ENCODE peak calls at places on chromosomes 3 and 15, in four cellular contexts. One of them, this sample, is unnamed.

GRCh38 chr3:50464578-50464977 is 38.9 kb downstream of the CACNA2D2 start:
- DNase-seq in activated CD4-positive, alpha-beta T cell treated with anti-CD3 and anti-CD28 coated beads, Interleukin-2, amount 10 ng/mL, durations not matched to agents 7 days and 5 days: no peak
- DNase-seq in AML-193: no peak
- DNase-seq in left ventricle myocardium inferior: no peak
- DNase-seq in this sample: no peak

GRCh38 chr3:65953881-65954733 is 84.6 kb downstream of the MAGI1 start:
- DNase-seq in activated CD4-positive, alpha-beta T cell treated with anti-CD3 and anti-CD28 coated beads, Interleukin-2, amount 10 ng/mL, durations not matched to agents 7 days and 5 days: no peak
- DNase-seq in AML-193: no peak
- DNase-seq in left ventricle myocardium inferior: peak
- DNase-seq in this sample: no peak

GRCh38 chr15:64105113-64105704 is 9.4 kb downstream of the SNX1 start:
- DNase-seq in activated CD4-positive, alpha-beta T cell treated with anti-CD3 and anti-CD28 coated beads, Interleukin-2, amount 10 ng/mL, durations not matched to agents 7 days and 5 days: no peak
- DNase-seq in AML-193: peak
- DNase-seq in left ventricle myocardium inferior: no peak
- DNase-seq in this sample: no peak

GRCh38 chr15:71152542-71152941 is 37.3 kb downstream of the THSD4 start:
- DNase-seq in activated CD4-positive, alpha-beta T cell treated with anti-CD3 and anti-CD28 coated beads, Interleukin-2, amount 10 ng/mL, durations not matched to agents 7 days and 5 days: no peak
- DNase-seq in AML-193: no peak
- DNase-seq in left ventricle myocardium inferior: no peak
- DNase-seq in this sample: no peak

GRCh38 chr3:58868101-58868779 is 181.6 kb downstream of the CFAP20DC start:
- DNase-seq in activated CD4-positive, alpha-beta T cell treated with anti-CD3 and anti-CD28 coated beads, Interleukin-2, amount 10 ng/mL, durations not matched to agents 7 days and 5 days: no peak
- DNase-seq in AML-193: peak
- DNase-seq in left ventricle myocardium inferior: no peak
- DNase-seq in this sample: no peak

GRCh38 chr3:78571486-78571885 is 1196.3 kb downstream of the ROBO1 start:
- DNase-seq in activated CD4-positive, alpha-beta T cell treated with anti-CD3 and anti-CD28 coated beads, Interleukin-2, amount 10 ng/mL, durations not matched to agents 7 days and 5 days: no peak
- DNase-seq in AML-193: no peak
- DNase-seq in left ventricle myocardium inferior: no peak
- DNase-seq in this sample: no peak

GRCh38 chr3:157794771-157795170 is 291.6 kb upstream of the VEPH1 start:
- DNase-seq in activated CD4-positive, alpha-beta T cell treated with anti-CD3 and anti-CD28 coated beads, Interleukin-2, amount 10 ng/mL, durations not matched to agents 7 days and 5 days: no peak
- DNase-seq in AML-193: no peak
- DNase-seq in left ventricle myocardium inferior: no peak
- DNase-seq in this sample: no peak

GRCh38 chr3:64361962-64362735 is 136.9 kb upstream of the PRICKLE2 start:
- DNase-seq in activated CD4-positive, alpha-beta T cell treated with anti-CD3 and anti-CD28 coated beads, Interleukin-2, amount 10 ng/mL, durations not matched to agents 7 days and 5 days: no peak
- DNase-seq in AML-193: no peak
- DNase-seq in left ventricle myocardium inferior: no peak
- DNase-seq in this sample: no peak

GRCh38 chr3:102087236-102087635 is 237.9 kb downstream of the NFKBIZ start:
- DNase-seq in activated CD4-positive, alpha-beta T cell treated with anti-CD3 and anti-CD28 coated beads, Interleukin-2, amount 10 ng/mL, durations not matched to agents 7 days and 5 days: no peak
- DNase-seq in AML-193: no peak
- DNase-seq in left ventricle myocardium inferior: no peak
- DNase-seq in this sample: no peak

GRCh38 chr15:71080705-71081104 is 34.6 kb upstream of the THSD4 start:
- DNase-seq in activated CD4-positive, alpha-beta T cell treated with anti-CD3 and anti-CD28 coated beads, Interleukin-2, amount 10 ng/mL, durations not matched to agents 7 days and 5 days: no peak
- DNase-seq in AML-193: no peak
- DNase-seq in left ventricle myocardium inferior: no peak
- DNase-seq in this sample: no peak

GRCh38 chr3:51975857-51976549 is 1.1 kb downstream of the ABHD14A start:
- DNase-seq in activated CD4-positive, alpha-beta T cell treated with anti-CD3 and anti-CD28 coated beads, Interleukin-2, amount 10 ng/mL, durations not matched to agents 7 days and 5 days: peak
- DNase-seq in AML-193: no peak
- DNase-seq in left ventricle myocardium inferior: peak
- DNase-seq in this sample: no peak

GRCh38 chr15:92011611-92012367 is 158.3 kb downstream of the SLCO3A1 start:
- DNase-seq in activated CD4-positive, alpha-beta T cell treated with anti-CD3 and anti-CD28 coated beads, Interleukin-2, amount 10 ng/mL, durations not matched to agents 7 days and 5 days: peak
- DNase-seq in AML-193: no peak
- DNase-seq in left ventricle myocardium inferior: no peak
- DNase-seq in this sample: no peak

GRCh38 chr15:41048397-41048796 is 67.7 kb downstream of the INO80 start:
- DNase-seq in activated CD4-positive, alpha-beta T cell treated with anti-CD3 and anti-CD28 coated beads, Interleukin-2, amount 10 ng/mL, durations not matched to agents 7 days and 5 days: no peak
- DNase-seq in AML-193: no peak
- DNase-seq in left ventricle myocardium inferior: no peak
- DNase-seq in this sample: no peak

GRCh38 chr3:68088216-68088615 is 433.8 kb upstream of the SUCLG2 start:
- DNase-seq in activated CD4-positive, alpha-beta T cell treated with anti-CD3 and anti-CD28 coated beads, Interleukin-2, amount 10 ng/mL, durations not matched to agents 7 days and 5 days: peak
- DNase-seq in AML-193: no peak
- DNase-seq in left ventricle myocardium inferior: no peak
- DNase-seq in this sample: no peak

GRCh38 chr3:52110502-52110901 is 43.7 kb downstream of the POC1A start:
- DNase-seq in activated CD4-positive, alpha-beta T cell treated with anti-CD3 and anti-CD28 coated beads, Interleukin-2, amount 10 ng/mL, durations not matched to agents 7 days and 5 days: no peak
- DNase-seq in AML-193: no peak
- DNase-seq in left ventricle myocardium inferior: no peak
- DNase-seq in this sample: no peak

GRCh38 chr15:97210277-97210676 is 750.2 kb upstream of the ARRDC4 start:
- DNase-seq in activated CD4-positive, alpha-beta T cell treated with anti-CD3 and anti-CD28 coated beads, Interleukin-2, amount 10 ng/mL, durations not matched to agents 7 days and 5 days: no peak
- DNase-seq in AML-193: no peak
- DNase-seq in left ventricle myocardium inferior: no peak
- DNase-seq in this sample: no peak

GRCh38 chr3:8491750-8492149 is 9.9 kb upstream of the LMCD1 start:
- DNase-seq in activated CD4-positive, alpha-beta T cell treated with anti-CD3 and anti-CD28 coated beads, Interleukin-2, amount 10 ng/mL, durations not matched to agents 7 days and 5 days: no peak
- DNase-seq in AML-193: no peak
- DNase-seq in left ventricle myocardium inferior: peak
- DNase-seq in this sample: no peak

GRCh38 chr3:1587426-1587825 is 494.6 kb downstream of the CNTN6 start:
- DNase-seq in activated CD4-positive, alpha-beta T cell treated with anti-CD3 and anti-CD28 coated beads, Interleukin-2, amount 10 ng/mL, durations not matched to agents 7 days and 5 days: no peak
- DNase-seq in AML-193: no peak
- DNase-seq in left ventricle myocardium inferior: no peak
- DNase-seq in this sample: no peak

GRCh38 chr3:170726976-170727661 is 141.2 kb upstream of the SLC7A14 start:
- DNase-seq in activated CD4-positive, alpha-beta T cell treated with anti-CD3 and anti-CD28 coated beads, Interleukin-2, amount 10 ng/mL, durations not matched to agents 7 days and 5 days: no peak
- DNase-seq in AML-193: no peak
- DNase-seq in left ventricle myocardium inferior: no peak
- DNase-seq in this sample: no peak

GRCh38 chr3:129794319-129795201 is 99.0 kb downstream of the TMCC1 start:
- DNase-seq in activated CD4-positive, alpha-beta T cell treated with anti-CD3 and anti-CD28 coated beads, Interleukin-2, amount 10 ng/mL, durations not matched to agents 7 days and 5 days: peak
- DNase-seq in AML-193: no peak
- DNase-seq in left ventricle myocardium inferior: peak
- DNase-seq in this sample: no peak

GRCh38 chr3:30644615-30645014 is 38.2 kb downstream of the TGFBR2 start:
- DNase-seq in activated CD4-positive, alpha-beta T cell treated with anti-CD3 and anti-CD28 coated beads, Interleukin-2, amount 10 ng/mL, durations not matched to agents 7 days and 5 days: peak
- DNase-seq in AML-193: peak
- DNase-seq in left ventricle myocardium inferior: peak
- DNase-seq in this sample: no peak

GRCh38 chr3:42037318-42037945 is 53.7 kb upstream of the TRAK1 start:
- DNase-seq in activated CD4-positive, alpha-beta T cell treated with anti-CD3 and anti-CD28 coated beads, Interleukin-2, amount 10 ng/mL, durations not matched to agents 7 days and 5 days: no peak
- DNase-seq in AML-193: no peak
- DNase-seq in left ventricle myocardium inferior: no peak
- DNase-seq in this sample: no peak

GRCh38 chr3:133996996-133997395 is 32.7 kb downstream of the SLCO2A1 start:
- DNase-seq in activated CD4-positive, alpha-beta T cell treated with anti-CD3 and anti-CD28 coated beads, Interleukin-2, amount 10 ng/mL, durations not matched to agents 7 days and 5 days: no peak
- DNase-seq in AML-193: no peak
- DNase-seq in left ventricle myocardium inferior: no peak
- DNase-seq in this sample: no peak

GRCh38 chr15:49438970-49439631 is 16.1 kb downstream of the FGF7 start:
- DNase-seq in activated CD4-positive, alpha-beta T cell treated with anti-CD3 and anti-CD28 coated beads, Interleukin-2, amount 10 ng/mL, durations not matched to agents 7 days and 5 days: no peak
- DNase-seq in AML-193: peak
- DNase-seq in left ventricle myocardium inferior: peak
- DNase-seq in this sample: peak

GRCh38 chr15:56667517-56667916 is 65.8 kb downstream of the ZNF280D start:
- DNase-seq in activated CD4-positive, alpha-beta T cell treated with anti-CD3 and anti-CD28 coated beads, Interleukin-2, amount 10 ng/mL, durations not matched to agents 7 days and 5 days: no peak
- DNase-seq in AML-193: peak
- DNase-seq in left ventricle myocardium inferior: no peak
- DNase-seq in this sample: no peak

GRCh38 chr3:158725348-158725966 is 6.8 kb downstream of the RARRES1 start:
- DNase-seq in activated CD4-positive, alpha-beta T cell treated with anti-CD3 and anti-CD28 coated beads, Interleukin-2, amount 10 ng/mL, durations not matched to agents 7 days and 5 days: no peak
- DNase-seq in AML-193: no peak
- DNase-seq in left ventricle myocardium inferior: no peak
- DNase-seq in this sample: no peak

GRCh38 chr3:188006726-188007393 is 147.1 kb upstream of the LPP start:
- DNase-seq in activated CD4-positive, alpha-beta T cell treated with anti-CD3 and anti-CD28 coated beads, Interleukin-2, amount 10 ng/mL, durations not matched to agents 7 days and 5 days: no peak
- DNase-seq in AML-193: peak
- DNase-seq in left ventricle myocardium inferior: no peak
- DNase-seq in this sample: no peak

GRCh38 chr3:72960812-72961518 is 35.6 kb upstream of the PPP4R2 start:
- DNase-seq in activated CD4-positive, alpha-beta T cell treated with anti-CD3 and anti-CD28 coated beads, Interleukin-2, amount 10 ng/mL, durations not matched to agents 7 days and 5 days: no peak
- DNase-seq in AML-193: no peak
- DNase-seq in left ventricle myocardium inferior: peak
- DNase-seq in this sample: no peak

GRCh38 chr3:32304510-32304909 is 66.0 kb downstream of the CMTM8 start:
- DNase-seq in activated CD4-positive, alpha-beta T cell treated with anti-CD3 and anti-CD28 coated beads, Interleukin-2, amount 10 ng/mL, durations not matched to agents 7 days and 5 days: no peak
- DNase-seq in AML-193: no peak
- DNase-seq in left ventricle myocardium inferior: no peak
- DNase-seq in this sample: no peak

GRCh38 chr3:173584834-173585831 is 187.6 kb downstream of the NLGN1 start:
- DNase-seq in activated CD4-positive, alpha-beta T cell treated with anti-CD3 and anti-CD28 coated beads, Interleukin-2, amount 10 ng/mL, durations not matched to agents 7 days and 5 days: no peak
- DNase-seq in AML-193: no peak
- DNase-seq in left ventricle myocardium inferior: peak
- DNase-seq in this sample: no peak

GRCh38 chr3:31462050-31462569 is 70.6 kb upstream of the STT3B start:
- DNase-seq in activated CD4-positive, alpha-beta T cell treated with anti-CD3 and anti-CD28 coated beads, Interleukin-2, amount 10 ng/mL, durations not matched to agents 7 days and 5 days: peak
- DNase-seq in AML-193: peak
- DNase-seq in left ventricle myocardium inferior: no peak
- DNase-seq in this sample: peak

GRCh38 chr15:33218071-33218491 is 23.6 kb upstream of the FMN1 start:
- DNase-seq in activated CD4-positive, alpha-beta T cell treated with anti-CD3 and anti-CD28 coated beads, Interleukin-2, amount 10 ng/mL, durations not matched to agents 7 days and 5 days: no peak
- DNase-seq in AML-193: no peak
- DNase-seq in left ventricle myocardium inferior: no peak
- DNase-seq in this sample: no peak

GRCh38 chr3:193446975-193447602 is 68.5 kb upstream of the ATP13A5 start:
- DNase-seq in activated CD4-positive, alpha-beta T cell treated with anti-CD3 and anti-CD28 coated beads, Interleukin-2, amount 10 ng/mL, durations not matched to agents 7 days and 5 days: no peak
- DNase-seq in AML-193: no peak
- DNase-seq in left ventricle myocardium inferior: no peak
- DNase-seq in this sample: no peak

GRCh38 chr3:160801386-160802118 is 45.5 kb downstream of the PPM1L start:
- DNase-seq in activated CD4-positive, alpha-beta T cell treated with anti-CD3 and anti-CD28 coated beads, Interleukin-2, amount 10 ng/mL, durations not matched to agents 7 days and 5 days: peak
- DNase-seq in AML-193: peak
- DNase-seq in left ventricle myocardium inferior: peak
- DNase-seq in this sample: peak

GRCh38 chr3:15528881-15529537 is 7.5 kb upstream of the COLQ start:
- DNase-seq in activated CD4-positive, alpha-beta T cell treated with anti-CD3 and anti-CD28 coated beads, Interleukin-2, amount 10 ng/mL, durations not matched to agents 7 days and 5 days: no peak
- DNase-seq in AML-193: peak
- DNase-seq in left ventricle myocardium inferior: no peak
- DNase-seq in this sample: no peak

GRCh38 chr15:89430530-89431341 is 65.6 kb downstream of the RHCG start:
- DNase-seq in activated CD4-positive, alpha-beta T cell treated with anti-CD3 and anti-CD28 coated beads, Interleukin-2, amount 10 ng/mL, durations not matched to agents 7 days and 5 days: peak
- DNase-seq in AML-193: peak
- DNase-seq in left ventricle myocardium inferior: peak
- DNase-seq in this sample: no peak